ENCODE peak calls at places on chromosomes 2 and 18, in six cellular contexts. One of them, this sample, is unnamed.

GRCh38 chr18:74294526-74294925 is 2.8 kb upstream of the CYB5A start:
- DNase-seq in activated T-helper 9 cell treated with anti-CD3 and anti-CD28 coated beads, Interleukin-2, amount 50 U/mL, for 16 hours: no peak
- DNase-seq in left colon: no peak
- DNase-seq in left ventricle myocardium inferior: no peak
- DNase-seq in MM.1S: no peak
- DNase-seq in activated T-cell treated with anti-CD3 and anti-CD28 coated beads for 1 hour: no peak
- DNase-seq in this sample: peak

GRCh38 chr2:240848900-240849680 is 19.5 kb upstream of the AGXT start:
- DNase-seq in activated T-helper 9 cell treated with anti-CD3 and anti-CD28 coated beads, Interleukin-2, amount 50 U/mL, for 16 hours: no peak
- DNase-seq in left colon: no peak
- DNase-seq in left ventricle myocardium inferior: no peak
- DNase-seq in MM.1S: no peak
- DNase-seq in activated T-cell treated with anti-CD3 and anti-CD28 coated beads for 1 hour: no peak
- DNase-seq in this sample: no peak

GRCh38 chr18:57864615-57865121 is 61.6 kb upstream of the ATP8B1 start:
- DNase-seq in activated T-helper 9 cell treated with anti-CD3 and anti-CD28 coated beads, Interleukin-2, amount 50 U/mL, for 16 hours: no peak
- DNase-seq in left colon: no peak
- DNase-seq in left ventricle myocardium inferior: no peak
- DNase-seq in MM.1S: no peak
- DNase-seq in activated T-cell treated with anti-CD3 and anti-CD28 coated beads for 1 hour: no peak
- DNase-seq in this sample: no peak

GRCh38 chr18:2482711-2483475 is 88.4 kb downstream of the METTL4 start:
- DNase-seq in activated T-helper 9 cell treated with anti-CD3 and anti-CD28 coated beads, Interleukin-2, amount 50 U/mL, for 16 hours: no peak
- DNase-seq in left colon: no peak
- DNase-seq in left ventricle myocardium inferior: no peak
- DNase-seq in MM.1S: no peak
- DNase-seq in activated T-cell treated with anti-CD3 and anti-CD28 coated beads for 1 hour: no peak
- DNase-seq in this sample: no peak

GRCh38 chr2:173940208-173941020 is 24.8 kb downstream of the SP3 start:
- DNase-seq in activated T-helper 9 cell treated with anti-CD3 and anti-CD28 coated beads, Interleukin-2, amount 50 U/mL, for 16 hours: no peak
- DNase-seq in left colon: no peak
- DNase-seq in left ventricle myocardium inferior: no peak
- DNase-seq in MM.1S: no peak
- DNase-seq in activated T-cell treated with anti-CD3 and anti-CD28 coated beads for 1 hour: no peak
- DNase-seq in this sample: no peak

GRCh38 chr18:13369756-13370510 is 151.4 kb downstream of the LDLRAD4 start:
- DNase-seq in activated T-helper 9 cell treated with anti-CD3 and anti-CD28 coated beads, Interleukin-2, amount 50 U/mL, for 16 hours: no peak
- DNase-seq in left colon: peak
- DNase-seq in left ventricle myocardium inferior: no peak
- DNase-seq in MM.1S: no peak
- DNase-seq in activated T-cell treated with anti-CD3 and anti-CD28 coated beads for 1 hour: no peak
- DNase-seq in this sample: no peak

GRCh38 chr2:70385966-70386595 is 84.2 kb upstream of the FAM136A start:
- DNase-seq in activated T-helper 9 cell treated with anti-CD3 and anti-CD28 coated beads, Interleukin-2, amount 50 U/mL, for 16 hours: no peak
- DNase-seq in left colon: no peak
- DNase-seq in left ventricle myocardium inferior: no peak
- DNase-seq in MM.1S: no peak
- DNase-seq in activated T-cell treated with anti-CD3 and anti-CD28 coated beads for 1 hour: no peak
- DNase-seq in this sample: no peak

GRCh38 chr18:37447959-37448916 is 117.4 kb downstream of the CELF4 start:
- DNase-seq in activated T-helper 9 cell treated with anti-CD3 and anti-CD28 coated beads, Interleukin-2, amount 50 U/mL, for 16 hours: no peak
- DNase-seq in left colon: no peak
- DNase-seq in left ventricle myocardium inferior: no peak
- DNase-seq in MM.1S: no peak
- DNase-seq in activated T-cell treated with anti-CD3 and anti-CD28 coated beads for 1 hour: no peak
- DNase-seq in this sample: no peak

GRCh38 chr18:13434854-13435253 is 216.3 kb downstream of the LDLRAD4 start:
- DNase-seq in activated T-helper 9 cell treated with anti-CD3 and anti-CD28 coated beads, Interleukin-2, amount 50 U/mL, for 16 hours: no peak
- DNase-seq in left colon: no peak
- DNase-seq in left ventricle myocardium inferior: no peak
- DNase-seq in MM.1S: no peak
- DNase-seq in activated T-cell treated with anti-CD3 and anti-CD28 coated beads for 1 hour: no peak
- DNase-seq in this sample: no peak

GRCh38 chr2:46601328-46601963 is 122.1 kb downstream of the TMEM247 start:
- DNase-seq in activated T-helper 9 cell treated with anti-CD3 and anti-CD28 coated beads, Interleukin-2, amount 50 U/mL, for 16 hours: no peak
- DNase-seq in left colon: no peak
- DNase-seq in left ventricle myocardium inferior: no peak
- DNase-seq in MM.1S: peak
- DNase-seq in activated T-cell treated with anti-CD3 and anti-CD28 coated beads for 1 hour: no peak
- DNase-seq in this sample: peak

GRCh38 chr18:58144671-58145285 is 100.8 kb downstream of the NEDD4L start:
- DNase-seq in activated T-helper 9 cell treated with anti-CD3 and anti-CD28 coated beads, Interleukin-2, amount 50 U/mL, for 16 hours: no peak
- DNase-seq in left colon: no peak
- DNase-seq in left ventricle myocardium inferior: no peak
- DNase-seq in MM.1S: no peak
- DNase-seq in activated T-cell treated with anti-CD3 and anti-CD28 coated beads for 1 hour: no peak
- DNase-seq in this sample: no peak

GRCh38 chr2:148745151-148745851 is 100.8 kb downstream of the EPC2 start:
- DNase-seq in activated T-helper 9 cell treated with anti-CD3 and anti-CD28 coated beads, Interleukin-2, amount 50 U/mL, for 16 hours: no peak
- DNase-seq in left colon: no peak
- DNase-seq in left ventricle myocardium inferior: no peak
- DNase-seq in MM.1S: no peak
- DNase-seq in activated T-cell treated with anti-CD3 and anti-CD28 coated beads for 1 hour: no peak
- DNase-seq in this sample: no peak

GRCh38 chr2:173550143-173550542 is 195.5 kb downstream of the CDCA7 start:
- DNase-seq in activated T-helper 9 cell treated with anti-CD3 and anti-CD28 coated beads, Interleukin-2, amount 50 U/mL, for 16 hours: no peak
- DNase-seq in left colon: no peak
- DNase-seq in left ventricle myocardium inferior: no peak
- DNase-seq in MM.1S: no peak
- DNase-seq in activated T-cell treated with anti-CD3 and anti-CD28 coated beads for 1 hour: no peak
- DNase-seq in this sample: peak

GRCh38 chr2:3355951-3356569 is 21.6 kb downstream of the EIPR1 start:
- DNase-seq in activated T-helper 9 cell treated with anti-CD3 and anti-CD28 coated beads, Interleukin-2, amount 50 U/mL, for 16 hours: no peak
- DNase-seq in left colon: no peak
- DNase-seq in left ventricle myocardium inferior: no peak
- DNase-seq in MM.1S: no peak
- DNase-seq in activated T-cell treated with anti-CD3 and anti-CD28 coated beads for 1 hour: no peak
- DNase-seq in this sample: no peak

GRCh38 chr2:96875498-96876035 is 5.7 kb upstream of the SEMA4C start:
- DNase-seq in activated T-helper 9 cell treated with anti-CD3 and anti-CD28 coated beads, Interleukin-2, amount 50 U/mL, for 16 hours: no peak
- DNase-seq in left colon: no peak
- DNase-seq in left ventricle myocardium inferior: no peak
- DNase-seq in MM.1S: no peak
- DNase-seq in activated T-cell treated with anti-CD3 and anti-CD28 coated beads for 1 hour: no peak
- DNase-seq in this sample: no peak

GRCh38 chr2:231648579-231649174 is 56.0 kb downstream of the TEX44 start:
- DNase-seq in activated T-helper 9 cell treated with anti-CD3 and anti-CD28 coated beads, Interleukin-2, amount 50 U/mL, for 16 hours: peak
- DNase-seq in left colon: peak
- DNase-seq in left ventricle myocardium inferior: peak
- DNase-seq in MM.1S: peak
- DNase-seq in activated T-cell treated with anti-CD3 and anti-CD28 coated beads for 1 hour: peak
- DNase-seq in this sample: peak

GRCh38 chr2:43419886-43420285 is 176.0 kb downstream of the THADA start:
- DNase-seq in activated T-helper 9 cell treated with anti-CD3 and anti-CD28 coated beads, Interleukin-2, amount 50 U/mL, for 16 hours: no peak
- DNase-seq in left colon: no peak
- DNase-seq in left ventricle myocardium inferior: no peak
- DNase-seq in MM.1S: no peak
- DNase-seq in activated T-cell treated with anti-CD3 and anti-CD28 coated beads for 1 hour: no peak
- DNase-seq in this sample: no peak

GRCh38 chr2:161871113-161871512 is 202.9 kb downstream of the DPP4 start:
- DNase-seq in activated T-helper 9 cell treated with anti-CD3 and anti-CD28 coated beads, Interleukin-2, amount 50 U/mL, for 16 hours: no peak
- DNase-seq in left colon: no peak
- DNase-seq in left ventricle myocardium inferior: no peak
- DNase-seq in MM.1S: no peak
- DNase-seq in activated T-cell treated with anti-CD3 and anti-CD28 coated beads for 1 hour: no peak
- DNase-seq in this sample: no peak

GRCh38 chr2:221444106-221444505 is 128.0 kb downstream of the EPHA4 start:
- DNase-seq in activated T-helper 9 cell treated with anti-CD3 and anti-CD28 coated beads, Interleukin-2, amount 50 U/mL, for 16 hours: no peak
- DNase-seq in left colon: peak
- DNase-seq in left ventricle myocardium inferior: peak
- DNase-seq in MM.1S: no peak
- DNase-seq in activated T-cell treated with anti-CD3 and anti-CD28 coated beads for 1 hour: no peak
- DNase-seq in this sample: peak

GRCh38 chr18:73283788-73284187 is 416.0 kb upstream of the NETO1 start:
- DNase-seq in activated T-helper 9 cell treated with anti-CD3 and anti-CD28 coated beads, Interleukin-2, amount 50 U/mL, for 16 hours: no peak
- DNase-seq in left colon: no peak
- DNase-seq in left ventricle myocardium inferior: no peak
- DNase-seq in MM.1S: no peak
- DNase-seq in activated T-cell treated with anti-CD3 and anti-CD28 coated beads for 1 hour: no peak
- DNase-seq in this sample: peak

GRCh38 chr2:128612628-128613027 is 294.0 kb upstream of the HS6ST1 start:
- DNase-seq in activated T-helper 9 cell treated with anti-CD3 and anti-CD28 coated beads, Interleukin-2, amount 50 U/mL, for 16 hours: no peak
- DNase-seq in left colon: no peak
- DNase-seq in left ventricle myocardium inferior: no peak
- DNase-seq in MM.1S: no peak
- DNase-seq in activated T-cell treated with anti-CD3 and anti-CD28 coated beads for 1 hour: no peak
- DNase-seq in this sample: no peak